ENCODE peak calls at places on chromosomes 3 and 15, in nine cellular contexts. One of them, this sample, is unnamed.

GRCh38 chr3:157119369-157119951 is 40.5 kb downstream of the CCNL1 start:
- DNase-seq in mesenchymal stem cell: no peak
- DNase-seq in effector memory CD4-positive, alpha-beta T cell: no peak
- DNase-seq in heart right ventricle: no peak
- DNase-seq in BE2C: no peak
- DNase-seq in GM23248: no peak
- DNase-seq in Peyer's patch: no peak
- DNase-seq in psoas muscle: no peak
- DNase-seq in lower lobe of right lung: no peak
- DNase-seq in this sample: no peak

GRCh38 chr3:172892158-172892557 is 141.6 kb downstream of the ECT2 start:
- DNase-seq in mesenchymal stem cell: peak; percentile 48
- DNase-seq in effector memory CD4-positive, alpha-beta T cell: no peak
- DNase-seq in heart right ventricle: no peak
- DNase-seq in BE2C: no peak
- DNase-seq in GM23248: peak; percentile 50
- DNase-seq in Peyer's patch: no peak
- DNase-seq in psoas muscle: no peak
- DNase-seq in lower lobe of right lung: no peak
- DNase-seq in this sample: peak; percentile 8

GRCh38 chr3:151593923-151594322 is 133.1 kb upstream of the IGSF10 start:
- DNase-seq in mesenchymal stem cell: no peak
- DNase-seq in effector memory CD4-positive, alpha-beta T cell: no peak
- DNase-seq in heart right ventricle: no peak
- DNase-seq in BE2C: no peak
- DNase-seq in GM23248: peak; percentile 68
- DNase-seq in Peyer's patch: no peak
- DNase-seq in psoas muscle: no peak
- DNase-seq in lower lobe of right lung: no peak
- DNase-seq in this sample: peak; percentile 13

GRCh38 chr3:102233881-102234280 is 200.9 kb upstream of the ZPLD1 start:
- DNase-seq in mesenchymal stem cell: no peak
- DNase-seq in effector memory CD4-positive, alpha-beta T cell: no peak
- DNase-seq in heart right ventricle: no peak
- DNase-seq in BE2C: no peak
- DNase-seq in GM23248: no peak
- DNase-seq in Peyer's patch: no peak
- DNase-seq in psoas muscle: no peak
- DNase-seq in lower lobe of right lung: no peak
- DNase-seq in this sample: no peak

GRCh38 chr3:63442918-63443317 is 164.8 kb downstream of the SYNPR start:
- DNase-seq in mesenchymal stem cell: no peak
- DNase-seq in effector memory CD4-positive, alpha-beta T cell: no peak
- DNase-seq in heart right ventricle: no peak
- DNase-seq in BE2C: no peak
- DNase-seq in GM23248: no peak
- DNase-seq in Peyer's patch: no peak
- DNase-seq in psoas muscle: no peak
- DNase-seq in lower lobe of right lung: no peak
- DNase-seq in this sample: no peak

GRCh38 chr3:193928354-193929209 is 207.4 kb upstream of the HES1 start:
- DNase-seq in mesenchymal stem cell: no peak
- DNase-seq in effector memory CD4-positive, alpha-beta T cell: no peak
- DNase-seq in heart right ventricle: no peak
- DNase-seq in BE2C: no peak
- DNase-seq in GM23248: no peak
- DNase-seq in Peyer's patch: no peak
- DNase-seq in psoas muscle: no peak
- DNase-seq in lower lobe of right lung: no peak
- DNase-seq in this sample: peak; percentile 70

GRCh38 chr15:101625169-101625568 is 27.0 kb downstream of the TM2D3 start:
- DNase-seq in mesenchymal stem cell: no peak
- DNase-seq in effector memory CD4-positive, alpha-beta T cell: no peak
- DNase-seq in heart right ventricle: no peak
- DNase-seq in BE2C: no peak
- DNase-seq in GM23248: no peak
- DNase-seq in Peyer's patch: no peak
- DNase-seq in psoas muscle: no peak
- DNase-seq in lower lobe of right lung: no peak
- DNase-seq in this sample: no peak

GRCh38 chr3:48430359-48431101 is 644 bp upstream of the PLXNB1 start:
- DNase-seq in mesenchymal stem cell: no peak
- DNase-seq in effector memory CD4-positive, alpha-beta T cell: no peak
- DNase-seq in heart right ventricle: no peak
- DNase-seq in BE2C: no peak
- DNase-seq in GM23248: no peak
- DNase-seq in Peyer's patch: no peak
- DNase-seq in psoas muscle: no peak
- DNase-seq in lower lobe of right lung: peak; percentile 26
- DNase-seq in this sample: no peak

GRCh38 chr3:8665407-8665896 is 20.9 kb upstream of the SSUH2 start:
- DNase-seq in mesenchymal stem cell: no peak
- DNase-seq in effector memory CD4-positive, alpha-beta T cell: no peak
- DNase-seq in heart right ventricle: no peak
- DNase-seq in BE2C: no peak
- DNase-seq in GM23248: no peak
- DNase-seq in Peyer's patch: no peak
- DNase-seq in psoas muscle: no peak
- DNase-seq in lower lobe of right lung: no peak
- DNase-seq in this sample: no peak
- H3K4me1 ChIP-seq in mesenchymal stem cell: peaks cover 3% of the 10 kb centered on the region
- H3K4me1 ChIP-seq in effector memory CD4-positive, alpha-beta T cell: no peaks in the 10 kb centered on the region
- H3K4me1 ChIP-seq in heart right ventricle: peaks cover 5% of the 10 kb centered on the region
- H3K4me1 ChIP-seq in BE2C: no peaks in the 10 kb centered on the region
- H3K4me1 ChIP-seq in GM23248: peaks cover 7% of the 10 kb centered on the region
- H3K4me1 ChIP-seq in Peyer's patch: no peaks in the 10 kb centered on the region
- H3K4me1 ChIP-seq in psoas muscle: peaks cover 5% of the 10 kb centered on the region
- H3K4me1 ChIP-seq in lower lobe of right lung: no peaks in the 10 kb centered on the region
- H3K4me1 ChIP-seq in this sample: no peaks in the 10 kb centered on the region

GRCh38 chr15:50971542-50971941 is 63.1 kb downstream of the AP4E1 start:
- DNase-seq in mesenchymal stem cell: no peak
- DNase-seq in effector memory CD4-positive, alpha-beta T cell: no peak
- DNase-seq in heart right ventricle: no peak
- DNase-seq in BE2C: no peak
- DNase-seq in GM23248: no peak
- DNase-seq in Peyer's patch: no peak
- DNase-seq in psoas muscle: no peak
- DNase-seq in lower lobe of right lung: no peak
- DNase-seq in this sample: no peak

GRCh38 chr15:50968353-50968752 is 59.9 kb downstream of the AP4E1 start:
- DNase-seq in mesenchymal stem cell: no peak
- DNase-seq in effector memory CD4-positive, alpha-beta T cell: no peak
- DNase-seq in heart right ventricle: no peak
- DNase-seq in BE2C: no peak
- DNase-seq in GM23248: peak; percentile 51
- DNase-seq in Peyer's patch: no peak
- DNase-seq in psoas muscle: no peak
- DNase-seq in lower lobe of right lung: no peak
- DNase-seq in this sample: no peak

GRCh38 chr15:50971115-50971514 is 62.6 kb downstream of the AP4E1 start:
- DNase-seq in mesenchymal stem cell: no peak
- DNase-seq in effector memory CD4-positive, alpha-beta T cell: no peak
- DNase-seq in heart right ventricle: no peak
- DNase-seq in BE2C: no peak
- DNase-seq in GM23248: no peak
- DNase-seq in Peyer's patch: no peak
- DNase-seq in psoas muscle: no peak
- DNase-seq in lower lobe of right lung: no peak
- DNase-seq in this sample: no peak

GRCh38 chr15:50973605-50974004 is 65.1 kb downstream of the AP4E1 start:
- DNase-seq in mesenchymal stem cell: no peak
- DNase-seq in effector memory CD4-positive, alpha-beta T cell: no peak
- DNase-seq in heart right ventricle: no peak
- DNase-seq in BE2C: no peak
- DNase-seq in GM23248: no peak
- DNase-seq in Peyer's patch: no peak
- DNase-seq in psoas muscle: no peak
- DNase-seq in lower lobe of right lung: no peak
- DNase-seq in this sample: no peak

DNA sequence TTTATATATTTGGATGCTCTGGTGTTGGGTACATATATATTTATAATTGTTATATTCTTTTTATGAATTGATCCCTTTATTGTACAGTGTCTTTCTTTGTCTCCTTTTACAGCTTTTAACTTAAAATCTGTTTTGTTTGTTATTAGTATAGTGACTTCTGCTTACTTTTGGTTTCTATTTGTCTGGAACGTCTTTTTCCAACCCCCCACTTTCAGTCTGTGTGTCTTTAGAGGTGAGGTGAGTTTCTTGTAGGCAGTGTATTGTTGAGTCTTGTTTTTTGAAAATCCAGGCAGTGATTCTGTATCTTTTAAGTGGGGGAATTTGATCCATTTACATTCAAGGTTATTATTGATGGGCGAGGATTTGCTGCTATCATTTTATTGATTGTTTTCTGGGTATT is 62.0 kb downstream of the AP4E1 start:
- DNase-seq in mesenchymal stem cell: no peak
- DNase-seq in effector memory CD4-positive, alpha-beta T cell: no peak
- DNase-seq in heart right ventricle: no peak
- DNase-seq in BE2C: no peak
- DNase-seq in GM23248: no peak
- DNase-seq in Peyer's patch: no peak
- DNase-seq in psoas muscle: no peak
- DNase-seq in lower lobe of right lung: no peak
- DNase-seq in this sample: no peak
- H3K4me1 ChIP-seq in mesenchymal stem cell: no peaks in the 10 kb centered on the region
- H3K4me1 ChIP-seq in effector memory CD4-positive, alpha-beta T cell: no peaks in the 10 kb centered on the region
- H3K4me1 ChIP-seq in heart right ventricle: no peaks in the 10 kb centered on the region
- H3K4me1 ChIP-seq in BE2C: no peaks in the 10 kb centered on the region
- H3K4me1 ChIP-seq in GM23248: no peaks in the 10 kb centered on the region
- H3K4me1 ChIP-seq in Peyer's patch: no peaks in the 10 kb centered on the region
- H3K4me1 ChIP-seq in psoas muscle: no peaks in the 10 kb centered on the region
- H3K4me1 ChIP-seq in lower lobe of right lung: no peaks in the 10 kb centered on the region
- H3K4me1 ChIP-seq in this sample: no peaks in the 10 kb centered on the region

GRCh38 chr15:67040277-67040676 is 25.1 kb upstream of the SMAD3 start:
- DNase-seq in mesenchymal stem cell: no peak
- DNase-seq in effector memory CD4-positive, alpha-beta T cell: no peak
- DNase-seq in heart right ventricle: no peak
- DNase-seq in BE2C: no peak
- DNase-seq in GM23248: no peak
- DNase-seq in Peyer's patch: no peak
- DNase-seq in psoas muscle: no peak
- DNase-seq in lower lobe of right lung: no peak
- DNase-seq in this sample: no peak

GRCh38 chr15:67036775-67037555 is 28.4 kb upstream of the SMAD3 start:
- DNase-seq in mesenchymal stem cell: no peak
- DNase-seq in effector memory CD4-positive, alpha-beta T cell: no peak
- DNase-seq in heart right ventricle: no peak
- DNase-seq in BE2C: no peak
- DNase-seq in GM23248: no peak
- DNase-seq in Peyer's patch: no peak
- DNase-seq in psoas muscle: no peak
- DNase-seq in lower lobe of right lung: no peak
- DNase-seq in this sample: no peak

GRCh38 chr15:67037694-67038093 is 27.7 kb upstream of the SMAD3 start:
- DNase-seq in mesenchymal stem cell: no peak
- DNase-seq in effector memory CD4-positive, alpha-beta T cell: no peak
- DNase-seq in heart right ventricle: no peak
- DNase-seq in BE2C: no peak
- DNase-seq in GM23248: no peak
- DNase-seq in Peyer's patch: no peak
- DNase-seq in psoas muscle: no peak
- DNase-seq in lower lobe of right lung: no peak
- DNase-seq in this sample: no peak

GRCh38 chr15:67039349-67040075 is 25.9 kb upstream of the SMAD3 start:
- DNase-seq in mesenchymal stem cell: no peak
- DNase-seq in effector memory CD4-positive, alpha-beta T cell: no peak
- DNase-seq in heart right ventricle: no peak
- DNase-seq in BE2C: no peak
- DNase-seq in GM23248: no peak
- DNase-seq in Peyer's patch: no peak
- DNase-seq in psoas muscle: no peak
- DNase-seq in lower lobe of right lung: no peak
- DNase-seq in this sample: peak; percentile 93

DNA sequence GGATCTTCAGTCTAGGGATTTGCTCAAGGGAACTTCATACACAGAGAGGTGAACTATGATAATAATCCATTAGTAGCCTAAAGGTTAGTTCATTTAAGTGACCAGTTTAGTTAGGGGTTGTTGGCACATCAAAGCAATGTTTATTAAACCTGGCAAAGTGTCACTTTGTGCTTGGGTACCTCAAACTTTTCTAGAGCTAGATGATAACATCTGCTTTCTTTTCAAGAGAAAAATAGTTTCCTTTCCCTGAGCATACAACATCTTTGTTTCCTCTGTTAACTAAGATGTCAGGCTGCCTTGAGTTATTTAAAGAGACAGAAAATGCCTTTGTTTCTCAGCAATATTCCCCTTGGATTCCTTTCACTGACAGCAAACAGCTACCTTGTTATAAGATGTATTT is 26.7 kb upstream of the SMAD3 start:
- DNase-seq in mesenchymal stem cell: no peak
- DNase-seq in effector memory CD4-positive, alpha-beta T cell: no peak
- DNase-seq in heart right ventricle: no peak
- DNase-seq in BE2C: no peak
- DNase-seq in GM23248: no peak
- DNase-seq in Peyer's patch: no peak
- DNase-seq in psoas muscle: no peak
- DNase-seq in lower lobe of right lung: no peak
- DNase-seq in this sample: no peak
- H3K4me1 ChIP-seq in mesenchymal stem cell: peaks cover 15% of the 10 kb centered on the region
- H3K4me1 ChIP-seq in effector memory CD4-positive, alpha-beta T cell: peaks cover 11% of the 10 kb centered on the region
- H3K4me1 ChIP-seq in heart right ventricle: peaks cover 4% of the 10 kb centered on the region
- H3K4me1 ChIP-seq in BE2C: no peaks in the 10 kb centered on the region
- H3K4me1 ChIP-seq in GM23248: peaks cover 19% of the 10 kb centered on the region
- H3K4me1 ChIP-seq in Peyer's patch: peaks cover 24% of the 10 kb centered on the region
- H3K4me1 ChIP-seq in psoas muscle: peaks cover 6% of the 10 kb centered on the region
- H3K4me1 ChIP-seq in lower lobe of right lung: peaks cover 4% of the 10 kb centered on the region
- H3K4me1 ChIP-seq in this sample: peaks cover 22% of the 10 kb centered on the region

GRCh38 chr15:92663250-92663951 is 7.8 kb upstream of the FAM174B start:
- DNase-seq in mesenchymal stem cell: no peak
- DNase-seq in effector memory CD4-positive, alpha-beta T cell: no peak
- DNase-seq in heart right ventricle: no peak
- DNase-seq in BE2C: no peak
- DNase-seq in GM23248: no peak
- DNase-seq in Peyer's patch: no peak
- DNase-seq in psoas muscle: no peak
- DNase-seq in lower lobe of right lung: no peak
- DNase-seq in this sample: no peak

GRCh38 chr15:92662797-92663196 is 7.2 kb upstream of the FAM174B start:
- DNase-seq in mesenchymal stem cell: no peak
- DNase-seq in effector memory CD4-positive, alpha-beta T cell: no peak
- DNase-seq in heart right ventricle: no peak
- DNase-seq in BE2C: no peak
- DNase-seq in GM23248: no peak
- DNase-seq in Peyer's patch: no peak
- DNase-seq in psoas muscle: no peak
- DNase-seq in lower lobe of right lung: no peak
- DNase-seq in this sample: peak; percentile 23

GRCh38 chr15:92664178-92664900 is 8.8 kb upstream of the FAM174B start:
- DNase-seq in mesenchymal stem cell: no peak
- DNase-seq in effector memory CD4-positive, alpha-beta T cell: no peak
- DNase-seq in heart right ventricle: no peak
- DNase-seq in BE2C: no peak
- DNase-seq in GM23248: no peak
- DNase-seq in Peyer's patch: no peak
- DNase-seq in psoas muscle: no peak
- DNase-seq in lower lobe of right lung: no peak
- DNase-seq in this sample: no peak

GRCh38 chr15:92661069-92661468 is 5.5 kb upstream of the FAM174B start:
- DNase-seq in mesenchymal stem cell: no peak
- DNase-seq in effector memory CD4-positive, alpha-beta T cell: no peak
- DNase-seq in heart right ventricle: no peak
- DNase-seq in BE2C: no peak
- DNase-seq in GM23248: no peak
- DNase-seq in Peyer's patch: no peak
- DNase-seq in psoas muscle: no peak
- DNase-seq in lower lobe of right lung: no peak
- DNase-seq in this sample: no peak

DNA sequence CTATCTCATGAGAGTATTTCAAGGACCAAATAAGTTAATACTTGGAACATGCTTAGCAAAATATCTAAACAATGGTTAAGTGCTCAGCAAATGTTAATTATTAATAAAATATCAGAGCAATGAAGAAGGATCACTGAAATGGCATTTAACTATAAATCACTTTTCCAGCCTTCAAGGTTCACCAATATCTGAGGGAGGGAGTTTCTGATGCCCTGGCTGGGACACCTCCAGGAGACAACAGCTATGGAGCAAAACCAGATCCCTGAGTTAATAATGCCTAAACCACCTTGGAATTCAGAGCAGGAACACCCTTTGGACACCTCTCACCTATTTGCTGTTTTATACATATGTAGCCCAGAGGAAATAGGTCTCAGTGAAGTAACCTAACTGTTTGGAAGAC is 6.4 kb upstream of the FAM174B start:
- DNase-seq in mesenchymal stem cell: no peak
- DNase-seq in effector memory CD4-positive, alpha-beta T cell: no peak
- DNase-seq in heart right ventricle: no peak
- DNase-seq in BE2C: no peak
- DNase-seq in GM23248: no peak
- DNase-seq in Peyer's patch: no peak
- DNase-seq in psoas muscle: no peak
- DNase-seq in lower lobe of right lung: no peak
- DNase-seq in this sample: no peak
- H3K4me1 ChIP-seq in mesenchymal stem cell: peaks cover 2% of the 10 kb centered on the region
- H3K4me1 ChIP-seq in effector memory CD4-positive, alpha-beta T cell: no peaks in the 10 kb centered on the region
- H3K4me1 ChIP-seq in heart right ventricle: peaks cover 26% of the 10 kb centered on the region
- H3K4me1 ChIP-seq in BE2C: no peaks in the 10 kb centered on the region
- H3K4me1 ChIP-seq in GM23248: peaks cover 4% of the 10 kb centered on the region
- H3K4me1 ChIP-seq in Peyer's patch: peaks cover 25% of the 10 kb centered on the region
- H3K4me1 ChIP-seq in psoas muscle: peaks cover 10% of the 10 kb centered on the region
- H3K4me1 ChIP-seq in lower lobe of right lung: peaks cover 23% of the 10 kb centered on the region
- H3K4me1 ChIP-seq in this sample: no peaks in the 10 kb centered on the region